ENCODE peak calls at places on chromosomes 16 and 17, in ten cellular contexts. One of them, this sample, is unnamed.
A peak's percentile ranks its signal among the peaks of the same experiment; 100 is the strongest.

GRCh38 chr16:11672206-11673090 is 4.2 kb downstream of the SNN start:
- DNase-seq in Peyer's patch: peak; percentile 83
- DNase-seq in body of pancreas: no peak
- DNase-seq in IMR-90: no peak
- DNase-seq in testis: no peak
- DNase-seq in GM12891: peak; percentile 64
- DNase-seq in uterus: no peak
- DNase-seq in stomach: no peak
- DNase-seq in transverse colon: no peak
- DNase-seq in ovary: no peak
- DNase-seq in this sample: no peak

GRCh38 chr17:60392845-60393702 is 1.1 kb upstream of the USP32 start:
- DNase-seq in Peyer's patch: peak; percentile 52
- DNase-seq in body of pancreas: peak; percentile 71
- DNase-seq in IMR-90: peak; percentile 60
- DNase-seq in testis: peak; percentile 43
- DNase-seq in GM12891: no peak
- DNase-seq in uterus: peak; percentile 31
- DNase-seq in stomach: peak; percentile 63
- DNase-seq in transverse colon: peak; percentile 59
- DNase-seq in ovary: peak; percentile 31
- DNase-seq in this sample: peak; percentile 30

GRCh38 chr17:30812218-30813177 is 12.0 kb downstream of the CRLF3 start:
- DNase-seq in Peyer's patch: no peak
- DNase-seq in body of pancreas: no peak
- DNase-seq in IMR-90: peak; percentile 37
- DNase-seq in testis: no peak
- DNase-seq in GM12891: no peak
- DNase-seq in uterus: no peak
- DNase-seq in stomach: no peak
- DNase-seq in transverse colon: no peak
- DNase-seq in ovary: no peak
- DNase-seq in this sample: no peak

GRCh38 chr17:8189041-8189710 is 804 bp downstream of the BORCS6 start:
- DNase-seq in Peyer's patch: peak; percentile 72
- DNase-seq in body of pancreas: peak; percentile 48
- DNase-seq in IMR-90: no peak
- DNase-seq in testis: no peak
- DNase-seq in GM12891: no peak
- DNase-seq in uterus: no peak
- DNase-seq in stomach: peak; percentile 43
- DNase-seq in transverse colon: peak; percentile 57
- DNase-seq in ovary: peak; percentile 50
- DNase-seq in this sample: peak; percentile 48

GRCh38 chr17:59830846-59831486 is 61.8 kb downstream of the TUBD1 start:
- DNase-seq in Peyer's patch: peak; percentile 44
- DNase-seq in body of pancreas: no peak
- DNase-seq in IMR-90: no peak
- DNase-seq in testis: no peak
- DNase-seq in GM12891: no peak
- DNase-seq in uterus: no peak
- DNase-seq in stomach: no peak
- DNase-seq in transverse colon: no peak
- DNase-seq in ovary: no peak
- DNase-seq in this sample: no peak

GRCh38 chr16:54936086-54936978 is 5.7 kb downstream of the IRX5 start:
- DNase-seq in Peyer's patch: no peak
- DNase-seq in body of pancreas: peak; percentile 16
- DNase-seq in IMR-90: no peak
- DNase-seq in testis: no peak
- DNase-seq in GM12891: no peak
- DNase-seq in uterus: no peak
- DNase-seq in stomach: no peak
- DNase-seq in transverse colon: no peak
- DNase-seq in ovary: no peak
- DNase-seq in this sample: peak; percentile 22

GRCh38 chr17:36553459-36553858 is 8.7 kb downstream of the GGNBP2 start:
- DNase-seq in Peyer's patch: no peak
- DNase-seq in body of pancreas: no peak
- DNase-seq in IMR-90: no peak
- DNase-seq in testis: no peak
- DNase-seq in GM12891: no peak
- DNase-seq in uterus: no peak
- DNase-seq in stomach: no peak
- DNase-seq in transverse colon: no peak
- DNase-seq in ovary: no peak
- DNase-seq in this sample: no peak

GRCh38 chr17:32588982-32589381 is 102.2 kb downstream of the CDK5R1 start:
- DNase-seq in Peyer's patch: no peak
- DNase-seq in body of pancreas: no peak
- DNase-seq in IMR-90: no peak
- DNase-seq in testis: no peak
- DNase-seq in GM12891: no peak
- DNase-seq in uterus: no peak
- DNase-seq in stomach: no peak
- DNase-seq in transverse colon: no peak
- DNase-seq in ovary: no peak
- DNase-seq in this sample: no peak

GRCh38 chr17:58630883-58631522 is 60.8 kb downstream of the TEX14 start:
- DNase-seq in Peyer's patch: peak; percentile 56
- DNase-seq in body of pancreas: peak; percentile 53
- DNase-seq in IMR-90: no peak
- DNase-seq in testis: peak; percentile 32
- DNase-seq in GM12891: no peak
- DNase-seq in uterus: peak; percentile 53
- DNase-seq in stomach: peak; percentile 49
- DNase-seq in transverse colon: peak; percentile 68
- DNase-seq in ovary: peak; percentile 62
- DNase-seq in this sample: no peak

GRCh38 chr16:58021661-58022551 is 3.6 kb upstream of the MMP15 start:
- DNase-seq in Peyer's patch: no peak
- DNase-seq in body of pancreas: no peak
- DNase-seq in IMR-90: peak; percentile 82
- DNase-seq in testis: no peak
- DNase-seq in GM12891: no peak
- DNase-seq in uterus: no peak
- DNase-seq in stomach: no peak
- DNase-seq in transverse colon: no peak
- DNase-seq in ovary: no peak
- DNase-seq in this sample: peak; percentile 22

GRCh38 chr17:73334771-73335513 is 23.1 kb upstream of the CDC42EP4 start:
- DNase-seq in Peyer's patch: no peak
- DNase-seq in body of pancreas: no peak
- DNase-seq in IMR-90: no peak
- DNase-seq in testis: no peak
- DNase-seq in GM12891: no peak
- DNase-seq in uterus: no peak
- DNase-seq in stomach: peak; percentile 44
- DNase-seq in transverse colon: peak; percentile 26
- DNase-seq in ovary: no peak
- DNase-seq in this sample: no peak

GRCh38 chr16:84751947-84752346 is 52.1 kb downstream of the USP10 start:
- DNase-seq in Peyer's patch: no peak
- DNase-seq in body of pancreas: no peak
- DNase-seq in IMR-90: no peak
- DNase-seq in testis: no peak
- DNase-seq in GM12891: no peak
- DNase-seq in uterus: no peak
- DNase-seq in stomach: no peak
- DNase-seq in transverse colon: no peak
- DNase-seq in ovary: no peak
- DNase-seq in this sample: no peak

GRCh38 chr17:81303385-81303784 is 8.3 kb upstream of the SLC38A10 start:
- DNase-seq in Peyer's patch: no peak
- DNase-seq in body of pancreas: no peak
- DNase-seq in IMR-90: no peak
- DNase-seq in testis: no peak
- DNase-seq in GM12891: no peak
- DNase-seq in uterus: no peak
- DNase-seq in stomach: no peak
- DNase-seq in transverse colon: no peak
- DNase-seq in ovary: no peak
- DNase-seq in this sample: no peak

GRCh38 chr16:67082891-67083290 is 26.9 kb upstream of the PHAF1 start:
- DNase-seq in Peyer's patch: no peak
- DNase-seq in body of pancreas: no peak
- DNase-seq in IMR-90: peak; percentile 22
- DNase-seq in testis: no peak
- DNase-seq in GM12891: no peak
- DNase-seq in uterus: no peak
- DNase-seq in stomach: no peak
- DNase-seq in transverse colon: no peak
- DNase-seq in ovary: no peak
- DNase-seq in this sample: no peak

GRCh38 chr17:8148560-8148959 is 3.6 kb downstream of the PER1 start:
- DNase-seq in Peyer's patch: no peak
- DNase-seq in body of pancreas: no peak
- DNase-seq in IMR-90: no peak
- DNase-seq in testis: no peak
- DNase-seq in GM12891: no peak
- DNase-seq in uterus: no peak
- DNase-seq in stomach: no peak
- DNase-seq in transverse colon: no peak
- DNase-seq in ovary: peak; percentile 48
- DNase-seq in this sample: peak; percentile 48

GRCh38 chr16:22282254-22282892 is 14.8 kb upstream of the POLR3E start:
- DNase-seq in Peyer's patch: no peak
- DNase-seq in body of pancreas: no peak
- DNase-seq in IMR-90: no peak
- DNase-seq in testis: no peak
- DNase-seq in GM12891: no peak
- DNase-seq in uterus: no peak
- DNase-seq in stomach: no peak
- DNase-seq in transverse colon: no peak
- DNase-seq in ovary: no peak
- DNase-seq in this sample: no peak
- TF ChIP-seq POLR2A in Peyer's patch: no peak
- TF ChIP-seq POLR2A in body of pancreas: no peak
- TF ChIP-seq POLR2A in IMR-90: no peak
- TF ChIP-seq POLR2A in testis: no peak
- TF ChIP-seq POLR2A in GM12891: no peak
- TF ChIP-seq POLR2A in uterus: no peak
- TF ChIP-seq POLR2A in stomach: no peak
- TF ChIP-seq POLR2A in transverse colon: no peak
- TF ChIP-seq POLR2A in ovary: no peak
- TF ChIP-seq POLR2A in this sample: no peak

GRCh38 chr17:4537451-4538235 is 17.5 kb downstream of the MYBBP1A start:
- DNase-seq in Peyer's patch: no peak
- DNase-seq in body of pancreas: no peak
- DNase-seq in IMR-90: no peak
- DNase-seq in testis: no peak
- DNase-seq in GM12891: no peak
- DNase-seq in uterus: no peak
- DNase-seq in stomach: no peak
- DNase-seq in transverse colon: no peak
- DNase-seq in ovary: peak; percentile 19
- DNase-seq in this sample: no peak
- TF ChIP-seq POLR2A in Peyer's patch: no peak
- TF ChIP-seq POLR2A in body of pancreas: no peak
- TF ChIP-seq POLR2A in IMR-90: no peak
- TF ChIP-seq POLR2A in testis: no peak
- TF ChIP-seq POLR2A in GM12891: no peak
- TF ChIP-seq POLR2A in uterus: no peak
- TF ChIP-seq POLR2A in stomach: no peak
- TF ChIP-seq POLR2A in transverse colon: no peak
- TF ChIP-seq POLR2A in ovary: no peak
- TF ChIP-seq POLR2A in this sample: no peak

GRCh38 chr16:8619671-8620370 is 1.7 kb upstream of the METTL22 start:
- DNase-seq in Peyer's patch: no peak
- DNase-seq in body of pancreas: no peak
- DNase-seq in IMR-90: no peak
- DNase-seq in testis: no peak
- DNase-seq in GM12891: no peak
- DNase-seq in uterus: no peak
- DNase-seq in stomach: no peak
- DNase-seq in transverse colon: no peak
- DNase-seq in ovary: no peak
- DNase-seq in this sample: no peak

GRCh38 chr16:8621221-8621571 is 302 bp upstream of the METTL22 start:
- DNase-seq in Peyer's patch: no peak
- DNase-seq in body of pancreas: no peak
- DNase-seq in IMR-90: no peak
- DNase-seq in testis: no peak
- DNase-seq in GM12891: no peak
- DNase-seq in uterus: no peak
- DNase-seq in stomach: no peak
- DNase-seq in transverse colon: no peak
- DNase-seq in ovary: no peak
- DNase-seq in this sample: no peak

GRCh38 chr16:8621572-8622314 is at the start of gene METTL22:
- DNase-seq in Peyer's patch: peak; percentile 95
- DNase-seq in body of pancreas: peak; percentile 95
- DNase-seq in IMR-90: peak; percentile 80
- DNase-seq in testis: peak; percentile 94
- DNase-seq in GM12891: peak; percentile 98
- DNase-seq in uterus: peak; percentile 85
- DNase-seq in stomach: peak; percentile 95
- DNase-seq in transverse colon: peak; percentile 93
- DNase-seq in ovary: peak; percentile 87
- DNase-seq in this sample: peak; percentile 92

GRCh38 chr16:8622315-8622656 is 788 bp downstream of the METTL22 start:
- DNase-seq in Peyer's patch: no peak
- DNase-seq in body of pancreas: no peak
- DNase-seq in IMR-90: no peak
- DNase-seq in testis: no peak
- DNase-seq in GM12891: peak; percentile 27
- DNase-seq in uterus: no peak
- DNase-seq in stomach: no peak
- DNase-seq in transverse colon: no peak
- DNase-seq in ovary: no peak
- DNase-seq in this sample: no peak

DNA sequence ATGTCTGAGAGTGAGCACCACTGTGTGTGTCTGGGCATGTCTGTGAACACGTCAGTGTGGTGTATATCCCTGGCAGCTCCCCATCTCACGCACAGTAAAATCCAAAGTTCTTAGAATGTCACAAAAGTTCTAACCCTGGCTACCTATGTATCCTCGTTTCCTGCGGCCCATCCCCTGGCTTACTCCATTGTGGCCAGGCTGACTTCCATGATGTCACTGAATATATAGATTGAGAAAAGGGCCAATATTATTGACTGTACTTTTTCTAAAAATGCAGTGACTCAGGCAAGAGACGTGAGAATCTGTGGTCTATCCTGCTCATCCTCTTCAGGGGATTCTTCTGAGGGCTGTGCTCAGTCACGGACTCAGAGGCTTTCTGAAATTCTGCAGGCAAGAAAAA is 963 bp upstream of the METTL22 start:
- DNase-seq in Peyer's patch: no peak
- DNase-seq in body of pancreas: no peak
- DNase-seq in IMR-90: peak; percentile 11
- DNase-seq in testis: no peak
- DNase-seq in GM12891: no peak
- DNase-seq in uterus: no peak
- DNase-seq in stomach: no peak
- DNase-seq in transverse colon: no peak
- DNase-seq in ovary: no peak
- DNase-seq in this sample: no peak
- TF ChIP-seq POLR2A in Peyer's patch: no peak
- TF ChIP-seq POLR2A in body of pancreas: no peak
- TF ChIP-seq POLR2A in IMR-90: no peak
- TF ChIP-seq POLR2A in testis: no peak
- TF ChIP-seq POLR2A in GM12891: no peak
- TF ChIP-seq POLR2A in uterus: no peak
- TF ChIP-seq POLR2A in stomach: no peak
- TF ChIP-seq POLR2A in transverse colon: no peak
- TF ChIP-seq POLR2A in ovary: no peak
- TF ChIP-seq POLR2A in this sample: no peak

GRCh38 chr17:19017804-19018599 is 13.4 kb upstream of the FAM83G start:
- DNase-seq in Peyer's patch: no peak
- DNase-seq in body of pancreas: no peak
- DNase-seq in IMR-90: no peak
- DNase-seq in testis: no peak
- DNase-seq in GM12891: no peak
- DNase-seq in uterus: no peak
- DNase-seq in stomach: no peak
- DNase-seq in transverse colon: peak; percentile 35
- DNase-seq in ovary: no peak
- DNase-seq in this sample: peak; percentile 16
- TF ChIP-seq POLR2A in Peyer's patch: no peak
- TF ChIP-seq POLR2A in body of pancreas: no peak
- TF ChIP-seq POLR2A in IMR-90: no peak
- TF ChIP-seq POLR2A in testis: no peak
- TF ChIP-seq POLR2A in GM12891: no peak
- TF ChIP-seq POLR2A in uterus: no peak
- TF ChIP-seq POLR2A in stomach: no peak
- TF ChIP-seq POLR2A in transverse colon: no peak
- TF ChIP-seq POLR2A in ovary: no peak
- TF ChIP-seq POLR2A in this sample: no peak

This sample was measured in heart left ventricle.